ENCODE peak calls at places on chromosomes 11 and 22, in four cellular contexts. K is heart right ventricle, O is NB4, R is lower leg skin. F is an unnamed sample.

GRCh38 chr11:82864268-82864667 is 36.0 kb downstream of the PRCP start:
- DNase-seq in K (peak), O (peak), R (peak), F (peak)

GRCh38 chr11:74154621-74155281 is 16.1 kb downstream of the C2CD3 start:
- DNase-seq in K (no peak), O (no peak), R (no peak), F (no peak)

GRCh38 chr11:65404638-65405339 is 17.8 kb upstream of the NEAT1 start:
- DNase-seq in K (peak), O (no peak), R (no peak), F (no peak)

GRCh38 chr22:48901324-48901723 is 926.3 kb downstream of the BRD1 start:
- DNase-seq in K (no peak), O (no peak), R (peak), F (no peak)

GRCh38 chr11:8558436-8558835 is 35.6 kb downstream of the STK33 start:
- DNase-seq in K (no peak), O (no peak), R (no peak), F (no peak)

GRCh38 chr11:67411785-67412152 is 3.7 kb upstream of the CARNS1 start:
- DNase-seq in K (no peak), O (no peak), R (no peak), F (no peak)

GRCh38 chr11:76630600-76630999 is 39.9 kb downstream of the LRRC32 start:
- DNase-seq in K (no peak), O (no peak), R (no peak), F (no peak)

GRCh38 chr22:25282346-25282670 is 62.9 kb downstream of the CRYBB2 start:
- DNase-seq in K (no peak), O (no peak), R (no peak), F (no peak)

GRCh38 chr11:71209181-71209580 is 43.2 kb downstream of the SHANK2 start:
- DNase-seq in K (no peak), O (no peak), R (no peak), F (no peak)

GRCh38 chr11:47186076-47186936 is at the start of gene PACSIN3:
- DNase-seq in K (peak), O (peak), R (no peak), F (no peak)

GRCh38 chr11:132632641-132633124 is 899.6 kb downstream of the OPCML start:
- DNase-seq in K (peak), O (no peak), R (no peak), F (no peak)

GRCh38 chr22:46436595-46437163 is 100.7 kb downstream of the CELSR1 start:
- DNase-seq in K (no peak), O (no peak), R (no peak), F (no peak)

GRCh38 chr11:69931994-69932910 is 113.0 kb upstream of the FGF3 start:
- DNase-seq in K (no peak), O (no peak), R (peak), F (no peak)

GRCh38 chr11:3095712-3096361 is 38.6 kb upstream of the CARS1 start:
- DNase-seq in K (peak), O (no peak), R (peak), F (peak)

GRCh38 chr22:49823289-49824045 is 4.2 kb downstream of the BRD1 start:
- DNase-seq in K (no peak), O (no peak), R (no peak), F (no peak)

GRCh38 chr11:47720651-47721050 is 5.5 kb upstream of the AGBL2 start:
- DNase-seq in K (no peak), O (no peak), R (no peak), F (no peak)

GRCh38 chr22:35589071-35589735 is 27.9 kb downstream of the MB start:
- DNase-seq in K (no peak), O (peak), R (no peak), F (peak)

GRCh38 chr11:112400615-112401014 is 140.0 kb upstream of the PLET1 start:
- DNase-seq in K (no peak), O (no peak), R (no peak), F (no peak)

GRCh38 chr11:46697303-46697702 is 3.1 kb downstream of the ARHGAP1 start:
- DNase-seq in K (peak), O (no peak), R (no peak), F (no peak)

GRCh38 chr11:6646040-6646439 is 9.6 kb downstream of the DCHS1 start:
- DNase-seq in K (peak), O (peak), R (peak), F (no peak)

GRCh38 chr22:49730656-49731055 is 97.0 kb downstream of the BRD1 start:
- DNase-seq in K (no peak), O (no peak), R (peak), F (no peak)

GRCh38 chr22:24703101-24703500 is 71.4 kb downstream of the PIWIL3 start:
- DNase-seq in K (peak), O (no peak), R (no peak), F (no peak)

GRCh38 chr11:64909653-64910343 is 7.2 kb downstream of the ATG2A start:
- DNase-seq in K (no peak), O (no peak), R (no peak), F (no peak)

GRCh38 chr11:2927851-2928604 is 1.2 kb downstream of the PHLDA2 start:
- DNase-seq in K (no peak), O (peak), R (no peak), F (no peak)

GRCh38 chr11:889686-890475 is 20.7 kb downstream of the CHID1 start:
- DNase-seq in K (no peak), O (no peak), R (no peak), F (no peak)
- TF ChIP-seq CTCF in K (no peak), O (no peak), R (no peak), F (no peak)

DNA sequence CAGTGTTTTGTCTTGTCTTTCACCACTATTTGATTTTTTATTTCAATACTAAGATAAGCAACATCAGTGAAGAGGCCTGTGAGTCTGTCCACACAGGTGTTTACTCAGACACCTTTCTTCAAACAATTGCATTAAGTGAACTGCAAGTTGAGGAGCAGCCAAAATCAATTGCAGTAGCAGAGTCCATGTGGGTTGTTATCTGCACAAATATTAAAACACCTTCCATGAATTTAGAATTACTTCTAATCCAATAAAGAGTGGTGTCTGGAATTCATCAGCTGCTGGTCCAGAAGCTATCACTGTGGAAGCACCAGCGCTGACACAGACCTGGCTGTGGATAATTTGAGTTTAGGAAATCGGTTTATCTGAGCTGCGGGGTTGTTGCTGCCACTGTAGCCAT is 83.5 kb upstream of the FAT3 start:
- DNase-seq in K (no peak), O (no peak), R (no peak), F (no peak)
- TF ChIP-seq CTCF in K (no peak), O (no peak), R (no peak), F (no peak)

GRCh38 chr22:31944700-31945477 is 554 bp downstream of the YWHAH start:
- DNase-seq in K (peak), O (peak), R (peak), F (no peak)
- TF ChIP-seq CTCF in K (no peak), O (no peak), R (no peak), F (no peak)

GRCh38 chr11:78987748-78988147 is 413.1 kb upstream of the NARS2 start:
- DNase-seq in K (no peak), O (no peak), R (no peak), F (no peak)
- TF ChIP-seq CTCF in K (no peak), O (no peak), R (no peak), F (no peak)

GRCh38 chr11:63681208-63682044 is at the start of gene RTN3:
- DNase-seq in K (peak), O (peak), R (peak), F (peak)
- TF ChIP-seq CTCF in K (no peak), O (peak), R (no peak), F (no peak)

GRCh38 chr11:61549662-61550568 is 31.0 kb downstream of the SYT7 start:
- DNase-seq in K (peak), O (no peak), R (no peak), F (no peak)

GRCh38 chr11:61552108-61552635 is 28.7 kb downstream of the SYT7 start:
- DNase-seq in K (peak), O (no peak), R (no peak), F (no peak)

GRCh38 chr11:61553373-61554171 is 27.3 kb downstream of the SYT7 start:
- DNase-seq in K (no peak), O (no peak), R (no peak), F (no peak)

GRCh38 chr11:61550665-61551227 is 30.1 kb downstream of the SYT7 start:
- DNase-seq in K (no peak), O (no peak), R (no peak), F (no peak)

DNA sequence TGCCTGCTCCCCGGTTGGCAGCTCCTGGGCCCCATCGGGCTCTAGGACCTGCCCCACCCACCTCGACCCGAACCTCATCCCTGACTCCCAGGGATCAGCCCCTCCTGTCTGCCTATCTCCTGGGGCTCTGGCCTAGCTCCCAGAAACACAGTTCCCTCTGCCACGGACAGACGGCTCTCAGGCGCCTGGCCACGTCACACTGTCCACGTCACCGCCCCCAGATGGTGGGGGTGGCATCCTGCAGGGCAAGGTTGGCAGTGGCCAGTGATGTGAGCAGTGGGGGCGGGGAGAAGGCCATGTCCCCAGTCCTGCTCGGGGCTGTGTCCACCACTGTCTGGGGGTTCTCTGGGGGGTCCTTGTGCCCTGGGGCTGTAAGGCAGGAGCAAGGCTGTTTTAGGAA is 29.2 kb downstream of the SYT7 start:
- DNase-seq in K (peak), O (no peak), R (no peak), F (no peak)
- TF ChIP-seq CTCF in K (no peak), O (no peak), R (no peak), F (no peak)

GRCh38 chr11:30019481-30019880 is 2.7 kb upstream of the KCNA4 start:
- DNase-seq in K (no peak), O (no peak), R (no peak), F (no peak)

GRCh38 chr11:30018443-30018842 is 1.6 kb upstream of the KCNA4 start:
- DNase-seq in K (no peak), O (no peak), R (no peak), F (no peak)

GRCh38 chr11:30017467-30017895 is 651 bp upstream of the KCNA4 start:
- DNase-seq in K (no peak), O (no peak), R (no peak), F (no peak)

GRCh38 chr11:30015725-30016449 is 943 bp downstream of the KCNA4 start:
- DNase-seq in K (no peak), O (no peak), R (no peak), F (no peak)

DNA sequence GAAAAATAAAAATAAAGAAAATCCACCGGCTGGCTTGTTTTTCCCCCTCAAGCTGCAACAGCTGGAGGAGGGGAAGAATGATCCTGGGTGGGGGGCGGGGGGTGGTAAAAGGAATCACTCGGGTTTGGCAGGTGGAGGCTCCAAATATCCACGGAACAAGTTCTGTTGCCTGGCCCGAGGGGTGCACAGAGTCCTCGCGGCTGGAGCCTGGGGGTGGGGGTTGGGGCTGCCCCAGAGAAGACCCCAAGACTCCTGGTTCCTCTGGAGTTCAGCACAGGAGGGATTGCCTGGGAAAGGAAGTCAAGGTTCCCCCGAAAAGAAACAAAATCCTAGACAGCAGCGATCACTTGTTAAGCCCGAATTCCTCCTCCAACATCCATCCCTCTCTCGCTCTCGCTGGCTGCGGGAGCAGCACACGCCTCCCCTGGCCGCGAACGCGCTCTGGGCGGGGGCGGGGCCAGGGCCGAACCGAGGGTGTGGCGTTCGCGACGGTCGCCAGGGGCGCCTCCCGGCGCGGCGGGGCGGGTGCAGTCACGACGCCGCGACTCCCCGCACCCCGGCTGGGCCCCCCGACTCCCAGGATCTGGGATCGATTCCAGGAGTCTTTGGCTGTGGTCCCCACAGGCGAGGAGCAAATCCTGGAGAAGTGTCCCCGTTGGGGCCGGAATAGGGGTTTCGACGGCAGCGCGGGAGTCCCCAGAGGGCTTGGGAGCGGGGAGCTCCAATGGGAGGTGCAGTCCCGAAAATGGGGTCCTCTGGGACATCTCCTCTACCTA is at the start of gene KCNA4:
- DNase-seq in K (peak), O (no peak), R (no peak), F (no peak)
- TF ChIP-seq CTCF in K (peak), O (no peak), R (no peak), F (no peak)

DNA sequence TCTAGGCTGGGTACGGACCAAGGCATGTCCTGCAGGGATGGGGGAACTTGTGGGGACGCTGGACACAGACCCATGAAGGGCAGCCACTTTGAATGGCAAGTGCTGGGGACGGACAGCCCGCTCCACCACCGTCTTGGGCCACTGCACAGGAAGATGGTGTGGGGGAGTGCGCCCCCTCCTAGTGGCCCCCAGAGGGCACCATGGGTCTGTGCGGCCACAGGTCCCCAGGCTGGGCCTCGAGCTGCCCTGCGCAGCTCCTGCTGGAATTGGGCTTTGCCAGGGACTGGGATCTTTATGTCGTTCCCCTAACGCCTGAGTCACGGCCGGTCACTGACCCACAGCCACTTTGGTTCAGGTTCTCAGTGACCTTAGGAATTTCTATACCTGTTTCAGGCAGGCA is 44.4 kb downstream of the NAT10 start:
- DNase-seq in K (no peak), O (peak), R (no peak), F (no peak)
- TF ChIP-seq CTCF in K (peak), O (peak), R (no peak), F (no peak)

GRCh38 chr22:43828711-43829447 is 16.8 kb upstream of the EFCAB6 start:
- DNase-seq in K (peak), O (peak), R (peak), F (no peak)

GRCh38 chr22:43827336-43827735 is 15.2 kb upstream of the EFCAB6 start:
- DNase-seq in K (no peak), O (no peak), R (peak), F (no peak)

GRCh38 chr22:43829448-43829821 is 17.3 kb upstream of the EFCAB6 start:
- DNase-seq in K (peak), O (no peak), R (peak), F (no peak)

GRCh38 chr22:43826142-43827093 is 14.3 kb upstream of the EFCAB6 start:
- DNase-seq in K (no peak), O (peak), R (peak), F (no peak)

GRCh38 chr22:43827926-43828710 is 16.0 kb upstream of the EFCAB6 start:
- DNase-seq in K (no peak), O (no peak), R (peak), F (no peak)
- TF ChIP-seq CTCF in K (no peak), O (no peak), R (no peak), F (no peak)

GRCh38 chr11:40924915-40925314 is 534.5 kb downstream of the LRRC4C start:
- DNase-seq in K (no peak), O (no peak), R (no peak), F (no peak)
- TF ChIP-seq CTCF in K (no peak), O (no peak), R (no peak), F (no peak)